ENCODE peak calls at places on chromosome 20, in five cellular contexts. K is NAMALWA, R is aorta, Q is stomach, E is HS-5. Z is an unnamed sample.

GRCh38 chr20:3309226-3309625 is 70.2 kb upstream of the SLC4A11 start:
- DNase-seq in K (no peak), R (no peak), Q (no peak), E (no peak), Z (no peak)

GRCh38 chr20:54199721-54200176 is 8.1 kb upstream of the PFDN4 start:
- DNase-seq in K (peak), R (peak), Q (peak), E (peak), Z (no peak)

GRCh38 chr20:37451616-37452015 is 69.4 kb upstream of the NNAT start:
- DNase-seq in K (no peak), R (no peak), Q (no peak), E (no peak), Z (no peak)

GRCh38 chr20:3727333-3728035 is 5.0 kb upstream of the HSPA12B start:
- DNase-seq in K (no peak), R (no peak), Q (no peak), E (peak), Z (no peak)

GRCh38 chr20:33842346-33842745 is 31.2 kb downstream of the CHMP4B start:
- DNase-seq in K (no peak), R (no peak), Q (no peak), E (no peak), Z (no peak)

GRCh38 chr20:57374931-57375651 is 16.1 kb upstream of the RBM38 start:
- DNase-seq in K (no peak), R (peak), Q (no peak), E (no peak), Z (no peak)

GRCh38 chr20:49851991-49852390 is 39.4 kb downstream of the SLC9A8 start:
- DNase-seq in K (no peak), R (peak), Q (no peak), E (no peak), Z (no peak)

GRCh38 chr20:607476-607875 is 2.6 kb downstream of the TCF15 start:
- DNase-seq in K (no peak), R (no peak), Q (no peak), E (no peak), Z (no peak)

GRCh38 chr20:59342017-59342957 is 41.9 kb downstream of the EDN3 start:
- DNase-seq in K (no peak), R (no peak), Q (no peak), E (no peak), Z (no peak)

GRCh38 chr20:17518339-17519052 is 12.7 kb downstream of the BFSP1 start:
- DNase-seq in K (no peak), R (no peak), Q (no peak), E (no peak), Z (no peak)

GRCh38 chr20:33291830-33292355 is 8.9 kb downstream of the BPIFB1 start:
- DNase-seq in K (peak), R (no peak), Q (peak), E (no peak), Z (no peak)